ENCODE peak calls at places on chromosome 18, in nine cellular contexts. F is bronchial epithelial cell, C is aorta, S is neural progenitor cell, Y is small intestine, J is tibial artery, H is lower lobe of right lung, D is MM.1S, O is IMR-90. M is an unnamed sample. For H3K36me3, the result is how much of the 10 kb centered on the place peaks cover.

GRCh38 chr18:37184209-37184868 is 355.4 kb downstream of the KIAA1328 start:
- DNase-seq in C (no peak), J (no peak), F (no peak), D (no peak), S (no peak), O (no peak), H (no peak), Y (no peak), M (no peak)

GRCh38 chr18:11901826-11902438 is 6.2 kb downstream of the MPPE1 start:
- DNase-seq in O (no peak), S (no peak), C (no peak), F (no peak), Y (no peak), D (no peak), H (no peak), J (no peak), M (no peak)

GRCh38 chr18:7726522-7726921 is 159.4 kb downstream of the PTPRM start:
- DNase-seq in C (no peak), O (no peak), F (no peak), H (no peak), J (no peak), S (no peak), Y (no peak), D (no peak), M (no peak)

GRCh38 chr18:50356036-50356945 is 18.6 kb upstream of the SKA1 start:
- DNase-seq in Y (no peak), D (no peak), F (peak), C (no peak), J (no peak), H (no peak), S (no peak), O (no peak), M (no peak)

GRCh38 chr18:73681398-73681797 is 466.2 kb downstream of the FBXO15 start:
- DNase-seq in Y (no peak), O (no peak), C (no peak), D (no peak), H (no peak), F (no peak), J (no peak), S (no peak), M (no peak)

GRCh38 chr18:9380571-9381390 is 46.2 kb downstream of the TWSG1 start:
- DNase-seq in C (no peak), J (no peak), Y (no peak), F (no peak), D (no peak), O (peak), S (peak), H (no peak), M (no peak)

GRCh38 chr18:24063121-24063731 is 48.7 kb downstream of the TTC39C start:
- DNase-seq in H (no peak), J (no peak), O (peak), F (peak), C (no peak), Y (no peak), S (no peak), D (no peak), M (no peak)

GRCh38 chr18:54607213-54607934 is 16.3 kb downstream of the DYNAP start:
- DNase-seq in J (no peak), S (no peak), D (no peak), Y (peak), C (no peak), H (no peak), O (peak), F (peak), M (no peak)

GRCh38 chr18:23387265-23387664 is 65.8 kb upstream of the RIOK3 start:
- DNase-seq in Y (no peak), J (no peak), F (no peak), H (no peak), D (no peak), S (peak), O (no peak), C (no peak), M (no peak)

GRCh38 chr18:78994531-78994930 is 14.9 kb downstream of the SALL3 start:
- DNase-seq in S (no peak), C (no peak), O (no peak), J (no peak), Y (no peak), D (no peak), H (no peak), F (no peak), M (no peak)

GRCh38 chr18:22739789-22740188 is 193.3 kb upstream of the RBBP8 start:
- DNase-seq in D (peak), S (no peak), H (no peak), J (no peak), O (no peak), F (no peak), C (no peak), Y (no peak), M (no peak)

GRCh38 chr18:56709463-56709862 is 58.3 kb downstream of the WDR7 start:
- DNase-seq in D (peak), Y (peak), J (no peak), H (no peak), F (peak), C (no peak), S (no peak), O (peak), M (no peak)

GRCh38 chr18:72086421-72086820 is 457.7 kb downstream of the CBLN2 start:
- DNase-seq in S (peak), Y (peak), O (no peak), D (peak), J (no peak), C (no peak), H (no peak), F (peak), M (no peak)

GRCh38 chr18:69785466-69785865 is 162.2 kb downstream of the CD226 start:
- DNase-seq in C (no peak), D (no peak), Y (no peak), H (no peak), O (peak), S (no peak), J (no peak), F (no peak), M (no peak)

DNA sequence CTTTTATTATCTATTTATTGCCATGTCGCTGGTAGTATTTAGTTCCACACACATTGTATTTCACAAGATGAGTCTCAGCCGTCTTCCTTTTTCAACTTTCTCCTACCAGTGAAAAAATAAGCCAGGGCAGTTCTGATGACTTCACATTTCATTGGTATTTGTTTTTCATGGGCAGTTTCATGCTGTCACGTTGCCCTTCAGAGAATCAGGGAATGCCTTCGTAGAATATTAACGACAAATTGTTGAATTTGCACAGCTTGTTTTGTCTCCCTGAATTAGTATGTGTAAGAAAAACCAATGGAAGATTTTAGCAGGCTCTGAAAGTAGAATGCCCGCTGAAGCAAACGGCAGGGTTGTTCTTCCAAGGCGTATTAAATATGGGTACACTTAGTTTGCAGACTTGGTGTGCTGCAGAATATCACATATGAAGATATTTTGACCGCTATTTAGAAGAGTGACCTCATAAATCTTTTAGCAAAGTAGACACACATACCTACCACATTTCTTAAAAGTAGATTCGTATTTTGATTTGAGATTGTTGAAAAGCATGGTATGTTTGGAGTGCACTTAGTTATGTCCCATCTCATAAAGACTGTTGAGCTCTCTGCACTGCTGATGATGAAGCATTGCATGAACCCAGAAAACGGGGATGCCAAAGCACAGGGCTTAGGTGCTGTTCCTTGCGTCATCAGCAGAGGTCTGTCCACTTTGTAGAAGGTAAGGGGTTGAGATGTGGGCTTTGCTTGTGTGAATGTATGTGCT is 2.9 kb downstream of the NEDD4L start:
- DNase-seq in J (no peak), Y (no peak), D (no peak), S (no peak), F (peak), H (no peak), C (no peak), O (no peak), M (no peak)
- H3K4me3 ChIP-seq in J (no peak), Y (no peak), D (no peak), S (peak), F (no peak), H (peak), C (no peak), O (no peak), M (peak)

GRCh38 chr18:36124841-36125240 is 4.3 kb downstream of the SLC39A6 start:
- DNase-seq in J (no peak), S (no peak), H (no peak), D (no peak), F (peak), C (no peak), O (no peak), Y (no peak), M (no peak)

GRCh38 chr18:36114738-36115137 is 14.4 kb downstream of the SLC39A6 start:
- DNase-seq in H (no peak), C (no peak), S (no peak), Y (no peak), D (no peak), J (no peak), O (no peak), F (no peak), M (no peak)

GRCh38 chr18:36120297-36120696 is 8.8 kb downstream of the SLC39A6 start:
- DNase-seq in D (no peak), H (no peak), O (no peak), Y (no peak), F (no peak), J (no peak), C (no peak), S (no peak), M (no peak)
- H3K36me3 ChIP-seq in D (under half), H (half or more), O (under half), Y (under half), F (under half), J (under half), C (under half), S (under half), M (half or more)

DNA sequence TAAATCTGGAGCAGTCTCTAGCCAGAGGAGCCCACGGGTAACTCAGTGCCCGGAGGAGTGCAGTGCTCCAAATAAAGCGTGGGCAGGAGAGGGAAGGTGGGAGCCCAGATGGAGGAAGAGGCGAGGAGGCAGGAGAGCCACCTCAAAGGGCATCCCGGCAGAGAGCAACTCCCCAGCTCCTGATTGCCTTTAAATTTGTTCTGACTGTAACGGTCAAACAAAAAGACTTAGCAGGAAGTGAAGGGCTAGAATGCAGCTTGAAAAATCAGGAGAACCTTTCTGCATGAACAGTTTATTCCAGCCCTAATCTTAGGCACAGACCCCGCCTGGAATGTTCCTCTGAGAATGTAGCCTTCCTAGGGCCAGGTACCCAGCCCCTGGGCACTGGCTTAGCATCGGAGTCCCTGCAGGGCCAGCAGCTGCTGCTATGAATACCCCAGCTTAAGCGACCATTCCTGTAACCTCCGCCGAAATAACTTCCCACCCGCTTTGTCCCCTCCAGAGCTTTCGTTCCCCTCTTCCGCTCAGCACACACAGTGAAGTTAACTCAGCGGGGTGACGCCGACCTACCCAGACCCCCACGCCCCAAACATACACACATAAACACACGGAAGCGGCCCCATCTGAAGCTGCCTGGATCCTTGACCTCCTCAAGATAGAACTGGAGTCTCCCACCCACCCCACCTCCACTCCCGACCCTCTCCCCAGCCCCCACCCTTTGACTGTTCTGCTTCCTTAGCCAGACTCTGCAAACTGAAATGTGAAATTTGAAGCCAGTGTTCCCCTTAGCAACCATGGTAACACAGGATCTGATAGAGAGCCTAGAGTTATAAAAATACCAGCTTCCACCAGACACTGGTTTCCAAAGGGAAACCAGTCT is 123.2 kb downstream of the SMAD7 start:
- DNase-seq in S (peak), J (peak), F (no peak), H (peak), C (peak), Y (no peak), O (peak), D (no peak), M (no peak)
- H3K4me3 ChIP-seq in S (peak), J (peak), F (no peak), H (no peak), C (no peak), Y (no peak), O (no peak), D (no peak), M (no peak)

DNA sequence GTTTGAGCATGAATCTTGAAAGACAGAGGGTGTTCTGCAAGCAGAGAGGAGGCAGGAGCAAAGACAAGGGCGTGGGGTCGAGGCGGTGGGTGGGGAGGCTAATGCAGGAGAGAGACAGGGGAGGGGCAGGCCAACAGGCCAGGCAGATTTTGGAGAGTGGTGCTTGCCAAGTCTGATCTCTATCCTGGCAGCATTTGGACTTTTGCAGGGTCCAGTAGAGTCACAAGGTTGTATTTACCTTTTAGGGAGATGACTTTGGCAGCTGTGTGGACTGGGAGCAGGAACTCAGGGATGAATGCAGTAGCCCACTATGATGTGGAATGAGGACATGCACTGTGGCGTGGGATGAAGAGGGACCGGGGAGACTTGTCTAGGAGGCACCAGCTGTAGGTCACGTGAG is 15.7 kb upstream of the CEP192 start:
- DNase-seq in Y (no peak), J (no peak), D (no peak), C (no peak), H (no peak), S (no peak), F (no peak), O (no peak), M (no peak)
- H3K36me3 ChIP-seq in Y (under half), J (under half), D (under half), C (under half), H (half or more), S (under half), F (under half), O (under half), M (half or more)

GRCh38 chr18:53115876-53116585 is 776.0 kb downstream of the DCC start:
- DNase-seq in Y (no peak), J (no peak), H (no peak), C (no peak), D (no peak), O (no peak), S (no peak), F (no peak), M (no peak)
- H3K4me3 ChIP-seq in Y (no peak), J (no peak), H (no peak), C (no peak), D (no peak), O (no peak), S (no peak), F (no peak), M (no peak)

DNA sequence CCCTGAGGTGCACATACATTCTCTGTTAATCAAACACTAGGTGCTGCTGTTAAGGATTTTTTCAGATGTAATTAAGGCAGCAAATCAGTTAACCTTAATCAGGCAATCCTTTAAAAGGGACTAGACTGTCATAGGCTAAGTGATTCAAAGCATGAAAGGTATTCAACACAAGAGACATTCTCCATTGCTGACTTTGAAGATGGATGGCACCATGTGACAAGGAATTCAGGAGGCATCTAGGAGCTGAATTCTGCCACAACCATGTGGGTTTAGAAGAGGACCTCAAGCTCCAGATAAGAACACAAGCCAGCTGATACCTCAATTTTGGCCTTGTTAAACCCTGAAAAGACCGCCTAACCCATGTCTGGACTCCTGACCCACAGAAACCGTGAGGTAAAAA is 84.0 kb downstream of the SMAD2 start:
- DNase-seq in S (no peak), C (no peak), O (no peak), J (no peak), H (no peak), Y (no peak), F (no peak), D (no peak), M (no peak)
- H3K36me3 ChIP-seq in S (half or more), C (under half), O (under half), J (under half), H (half or more), Y (under half), F (under half), D (under half), M (under half)

DNA sequence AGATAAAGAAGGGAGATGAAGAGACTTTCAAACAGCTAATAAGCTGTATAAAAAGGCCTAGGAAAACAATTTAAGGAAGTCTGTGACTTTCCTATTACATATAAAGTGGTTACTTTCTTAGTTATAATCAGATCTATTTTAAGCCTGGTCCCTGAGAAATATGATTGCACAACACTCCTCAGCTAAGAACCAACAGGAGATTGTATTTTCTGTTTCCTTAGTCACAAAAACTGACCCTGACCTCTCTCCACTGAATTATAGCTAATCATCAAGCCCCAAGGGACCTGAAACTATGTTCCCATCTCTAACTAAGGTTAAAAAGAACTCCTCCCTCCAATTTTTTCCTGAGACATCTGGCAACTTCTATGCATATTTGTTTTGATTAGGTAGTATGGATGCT is 106.9 kb downstream of the ROCK1 start:
- DNase-seq in D (no peak), J (no peak), Y (no peak), H (no peak), C (no peak), F (peak), S (no peak), O (peak), M (no peak)
- H3K4me3 ChIP-seq in D (no peak), J (no peak), Y (no peak), H (no peak), C (no peak), F (no peak), S (no peak), O (no peak), M (no peak)

GRCh38 chr18:2919600-2919999 is 72.8 kb downstream of the EMILIN2 start:
- DNase-seq in Y (no peak), F (no peak), O (no peak), S (no peak), C (no peak), D (no peak), J (no peak), H (no peak), M (no peak)

GRCh38 chr18:2921778-2922177 is 75.0 kb downstream of the EMILIN2 start:
- DNase-seq in S (no peak), O (no peak), D (no peak), H (no peak), J (no peak), Y (no peak), F (no peak), C (no peak), M (no peak)

GRCh38 chr18:2920027-2920426 is 73.2 kb downstream of the EMILIN2 start:
- DNase-seq in J (no peak), F (no peak), C (no peak), H (no peak), O (no peak), S (no peak), Y (no peak), D (no peak), M (no peak)

GRCh38 chr18:2918761-2919550 is 72.2 kb downstream of the EMILIN2 start:
- DNase-seq in D (no peak), Y (no peak), O (no peak), F (no peak), J (no peak), C (no peak), S (no peak), H (no peak), M (no peak)

GRCh38 chr18:2920546-2921343 is 73.9 kb downstream of the EMILIN2 start:
- DNase-seq in J (no peak), D (no peak), C (no peak), H (no peak), O (no peak), Y (no peak), F (no peak), S (no peak), M (no peak)
- H3K36me3 ChIP-seq in J (half or more), D (under half), C (under half), H (half or more), O (half or more), Y (under half), F (under half), S (under half), M (under half)

M was measured in left lung.